ENCODE peak calls at places on chromosome 19, in ten cellular contexts. S, W, L, G, J, O, Y, I, N and M are unnamed samples.

GRCh38 chr19:40539070-40539469 is 37.6 kb upstream of the SHKBP1 start:
- DNase-seq in S (no peak), W (no peak), L (no peak), G (no peak), J (no peak), O (no peak), Y (no peak), I (no peak), N (no peak), M (no peak)

GRCh38 chr19:30116530-30116929 is 174.5 kb downstream of the URI1 start:
- DNase-seq in S (no peak), W (no peak), L (no peak), G (no peak), J (no peak), O (no peak), Y (no peak), I (no peak), N (no peak), M (no peak)

GRCh38 chr19:15195381-15195964 is 5.3 kb downstream of the NOTCH3 start:
- DNase-seq in S (peak), W (peak), L (peak), G (peak), J (peak), O (peak), Y (no peak), I (no peak), N (peak), M (no peak)

GRCh38 chr19:52507266-52507665 is 20.2 kb upstream of the ZNF808 start:
- DNase-seq in S (no peak), W (no peak), L (no peak), G (no peak), J (no peak), O (no peak), Y (no peak), I (no peak), N (no peak), M (no peak)

GRCh38 chr19:11453468-11454341 is 18.3 kb downstream of the PRKCSH start:
- DNase-seq in S (no peak), W (no peak), L (no peak), G (no peak), J (no peak), O (no peak), Y (no peak), I (no peak), N (no peak), M (peak)

GRCh38 chr19:44608391-44608821 is 5.0 kb upstream of the IGSF23 start:
- DNase-seq in S (no peak), W (no peak), L (peak), G (no peak), J (peak), O (peak), Y (no peak), I (no peak), N (peak), M (no peak)

GRCh38 chr19:18895038-18895827 is 725 bp downstream of the CERS1 start:
- DNase-seq in S (peak), W (peak), L (peak), G (peak), J (no peak), O (peak), Y (no peak), I (no peak), N (peak), M (peak)

GRCh38 chr19:17679526-17680234 is 8.5 kb downstream of the UNC13A start:
- DNase-seq in S (no peak), W (no peak), L (no peak), G (peak), J (no peak), O (no peak), Y (no peak), I (no peak), N (no peak), M (no peak)

GRCh38 chr19:33683881-33684549 is 62.3 kb downstream of the CHST8 start:
- DNase-seq in S (peak), W (no peak), L (peak), G (no peak), J (peak), O (peak), Y (no peak), I (no peak), N (peak), M (no peak)

GRCh38 chr19:35346193-35347052 is 1.3 kb upstream of the FFAR1 start:
- DNase-seq in S (no peak), W (peak), L (no peak), G (no peak), J (no peak), O (no peak), Y (peak), I (no peak), N (no peak), M (peak)

GRCh38 chr19:45056831-45057230 is 18.0 kb downstream of the CLASRP start:
- DNase-seq in S (no peak), W (no peak), L (no peak), G (no peak), J (no peak), O (no peak), Y (no peak), I (no peak), N (no peak), M (no peak)

GRCh38 chr19:15702590-15702930 is 25.3 kb upstream of the OR10H2 start:
- DNase-seq in S (no peak), W (peak), L (peak), G (no peak), J (no peak), O (peak), Y (peak), I (no peak), N (peak), M (no peak)

GRCh38 chr19:2476451-2477140 is 669 bp downstream of the GADD45B start:
- DNase-seq in S (peak), W (peak), L (peak), G (peak), J (peak), O (peak), Y (no peak), I (no peak), N (peak), M (peak)

GRCh38 chr19:18417250-18418033 is 1.8 kb upstream of the SSBP4 start:
- DNase-seq in S (peak), W (peak), L (peak), G (peak), J (peak), O (peak), Y (no peak), I (no peak), N (peak), M (peak)

GRCh38 chr19:28831464-28831863 is 381.5 kb downstream of the UQCRFS1 start:
- DNase-seq in S (no peak), W (no peak), L (no peak), G (no peak), J (no peak), O (no peak), Y (no peak), I (no peak), N (no peak), M (no peak)

GRCh38 chr19:45767410-45767880 is 1.6 kb downstream of the SIX5 start:
- DNase-seq in S (peak), W (peak), L (peak), G (peak), J (peak), O (peak), Y (peak), I (peak), N (peak), M (peak)

GRCh38 chr19:38769635-38770211 is 3.6 kb downstream of the LGALS7 start:
- DNase-seq in S (peak), W (peak), L (peak), G (no peak), J (peak), O (no peak), Y (peak), I (peak), N (peak), M (peak)

GRCh38 chr19:33795370-33796163 is 1.1 kb upstream of the KCTD15 start:
- DNase-seq in S (peak), W (peak), L (peak), G (peak), J (peak), O (peak), Y (peak), I (peak), N (peak), M (peak)

GRCh38 chr19:4368128-4368820 is 24.9 kb downstream of the MPND start:
- DNase-seq in S (no peak), W (no peak), L (peak), G (no peak), J (peak), O (no peak), Y (no peak), I (no peak), N (no peak), M (no peak)

GRCh38 chr19:29400917-29401711 is 124.7 kb upstream of the VSTM2B start:
- DNase-seq in S (no peak), W (no peak), L (no peak), G (no peak), J (no peak), O (no peak), Y (no peak), I (no peak), N (no peak), M (peak)

GRCh38 chr19:33052352-33052972 is 12.2 kb downstream of the RHPN2 start:
- DNase-seq in S (no peak), W (peak), L (peak), G (no peak), J (peak), O (peak), Y (no peak), I (no peak), N (peak), M (no peak)

GRCh38 chr19:53034948-53035675 is 9.4 kb upstream of the ERVV-2 start:
- DNase-seq in S (no peak), W (no peak), L (no peak), G (no peak), J (no peak), O (no peak), Y (no peak), I (no peak), N (no peak), M (no peak)

GRCh38 chr19:9039728-9040127 is 29.5 kb upstream of the MUC16 start:
- DNase-seq in S (no peak), W (no peak), L (no peak), G (no peak), J (no peak), O (peak), Y (no peak), I (no peak), N (no peak), M (no peak)

GRCh38 chr19:43620061-43621001 is 902 bp upstream of the ZNF428 start:
- DNase-seq in S (peak), W (no peak), L (no peak), G (no peak), J (no peak), O (no peak), Y (no peak), I (no peak), N (no peak), M (no peak)

GRCh38 chr19:41811036-41811435 is 14.6 kb downstream of the CEACAM3 start:
- DNase-seq in S (no peak), W (no peak), L (no peak), G (no peak), J (no peak), O (no peak), Y (no peak), I (no peak), N (no peak), M (no peak)

GRCh38 chr19:43704002-43704705 is 11.7 kb upstream of the IRGC start:
- DNase-seq in S (no peak), W (peak), L (no peak), G (no peak), J (no peak), O (peak), Y (no peak), I (no peak), N (no peak), M (no peak)

GRCh38 chr19:29893606-29894284 is 48.3 kb upstream of the URI1 start:
- DNase-seq in S (no peak), W (no peak), L (no peak), G (no peak), J (no peak), O (no peak), Y (no peak), I (no peak), N (no peak), M (no peak)

GRCh38 chr19:42626181-42626580 is 31.5 kb upstream of the CEACAM8 start:
- DNase-seq in S (no peak), W (no peak), L (no peak), G (no peak), J (no peak), O (no peak), Y (no peak), I (no peak), N (no peak), M (no peak)

GRCh38 chr19:16385821-16386220 is 61.2 kb downstream of the KLF2 start:
- DNase-seq in S (no peak), W (no peak), L (no peak), G (no peak), J (no peak), O (no peak), Y (no peak), I (no peak), N (no peak), M (no peak)

GRCh38 chr19:45643927-45644771 is 5.0 kb upstream of the EML2 start:
- DNase-seq in S (no peak), W (no peak), L (no peak), G (no peak), J (no peak), O (no peak), Y (no peak), I (no peak), N (no peak), M (no peak)

GRCh38 chr19:55494172-55494761 is 6.0 kb downstream of the SSC5D start:
- DNase-seq in S (no peak), W (no peak), L (peak), G (no peak), J (peak), O (no peak), Y (peak), I (peak), N (peak), M (peak)

GRCh38 chr19:17020823-17021222 is 5.8 kb downstream of the CPAMD8 start:
- DNase-seq in S (no peak), W (no peak), L (peak), G (no peak), J (no peak), O (peak), Y (no peak), I (no peak), N (no peak), M (no peak)

GRCh38 chr19:19366691-19367396 is 38.6 kb upstream of the GATAD2A start:
- DNase-seq in S (peak), W (peak), L (peak), G (peak), J (peak), O (peak), Y (no peak), I (no peak), N (peak), M (peak)

GRCh38 chr19:57443121-57443696 is 8.1 kb downstream of the ZNF749 start:
- DNase-seq in S (no peak), W (no peak), L (no peak), G (no peak), J (no peak), O (no peak), Y (no peak), I (no peak), N (no peak), M (no peak)

DNA sequence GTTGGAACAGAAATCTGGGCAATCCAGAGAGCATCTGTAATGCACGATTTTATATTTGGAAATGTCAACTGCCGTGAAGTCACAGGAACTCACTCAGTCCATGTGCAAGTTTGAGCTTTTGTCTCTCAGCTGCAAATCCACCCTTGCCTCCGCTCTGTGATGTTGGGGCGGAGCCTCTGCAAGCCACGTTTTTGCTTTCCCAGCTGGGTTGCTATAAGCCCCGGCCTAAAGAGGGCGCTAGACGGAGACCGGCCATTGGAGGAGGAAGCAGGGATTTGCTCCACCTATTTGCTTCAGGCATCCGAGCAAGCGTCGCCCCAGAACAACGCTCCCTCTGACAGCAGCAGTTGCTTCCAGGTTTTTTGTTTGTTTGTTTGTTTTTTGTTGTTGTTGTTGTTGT is 56.2 kb downstream of the TRPM4 start:
- DNase-seq in S (no peak), W (no peak), L (no peak), G (no peak), J (no peak), O (peak), Y (no peak), I (no peak), N (no peak), M (no peak)
- TF ChIP-seq CTCF in S (no peak), W (no peak), L (peak), G (peak), J (no peak), O (peak), Y (no peak), I (no peak), N (peak), M (no peak)

DNA sequence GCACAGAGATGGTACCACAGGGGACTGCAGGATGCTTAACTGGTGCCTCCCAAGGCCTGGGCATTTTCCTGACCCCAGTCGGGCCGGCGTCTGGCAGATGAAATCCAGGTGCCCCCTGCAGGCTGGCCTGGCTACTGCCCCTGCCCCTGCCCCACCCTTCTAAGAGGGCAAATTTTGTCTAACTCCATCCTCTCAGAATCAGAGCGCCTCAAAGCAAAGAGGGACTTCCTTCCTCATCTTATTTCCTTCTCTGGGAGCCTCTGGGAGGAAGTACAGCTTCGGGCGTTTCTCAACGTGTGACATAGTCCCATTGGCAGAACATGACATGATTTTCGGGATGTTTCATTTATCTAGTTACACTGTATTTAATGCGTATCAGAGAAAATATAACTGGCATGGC is 2.7 kb downstream of the PRKACA start:
- DNase-seq in S (peak), W (peak), L (peak), G (peak), J (no peak), O (peak), Y (no peak), I (no peak), N (no peak), M (peak)
- TF ChIP-seq CTCF in S (peak), W (peak), L (peak), G (peak), J (peak), O (peak), Y (no peak), I (peak), N (peak), M (peak)

DNA sequence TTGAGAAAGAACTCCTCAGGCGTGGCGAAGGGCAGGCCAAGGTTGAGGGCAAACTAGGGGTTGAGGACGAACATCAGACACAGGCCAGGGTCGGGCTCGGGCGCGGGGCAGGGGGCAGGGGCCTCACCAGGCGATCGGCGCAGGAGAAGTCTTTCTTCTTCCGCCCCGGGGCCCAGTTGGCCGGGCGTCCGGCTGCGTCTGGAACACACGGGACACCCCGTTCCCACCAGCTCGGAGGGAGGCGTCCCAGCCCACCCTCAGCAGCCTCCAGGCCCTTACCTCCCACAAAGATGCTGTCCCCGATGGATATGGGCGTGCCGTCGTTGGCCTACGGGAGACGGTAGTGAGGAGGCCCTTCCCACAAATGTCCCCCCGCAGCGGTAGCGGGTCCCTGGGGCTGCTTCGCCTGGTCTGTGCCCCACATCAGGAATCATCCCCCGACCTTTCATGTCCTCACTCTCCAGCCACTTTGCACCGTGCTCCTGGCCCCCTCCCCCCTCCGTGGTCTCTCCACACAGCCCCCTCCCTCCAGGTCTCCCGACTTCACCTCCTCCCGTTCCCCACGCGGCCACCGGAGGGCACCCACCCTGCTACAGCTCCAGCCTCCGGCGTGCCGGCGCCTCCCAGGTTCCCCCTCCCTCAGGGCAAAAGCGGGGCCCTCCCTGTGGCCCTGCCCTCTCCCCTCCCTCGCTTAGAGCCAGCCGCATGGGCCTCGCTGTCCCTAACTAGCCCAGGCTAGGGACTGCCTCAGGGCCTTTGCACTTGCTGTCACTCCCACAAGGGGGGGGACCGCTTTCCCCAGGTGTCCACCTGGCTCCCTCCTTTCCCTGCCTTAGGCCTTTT is 4.7 kb downstream of the PNKP start:
- DNase-seq in S (peak), W (no peak), L (no peak), G (peak), J (no peak), O (no peak), Y (no peak), I (no peak), N (no peak), M (no peak)
- TF ChIP-seq CTCF in S (no peak), W (no peak), L (peak), G (peak), J (peak), O (peak), Y (no peak), I (peak), N (peak), M (peak)

GRCh38 chr19:32039446-32039845 is 306.0 kb upstream of the ZNF507 start:
- DNase-seq in S (no peak), W (no peak), L (no peak), G (no peak), J (no peak), O (no peak), Y (no peak), I (no peak), N (no peak), M (no peak)

GRCh38 chr19:32040246-32040645 is 305.2 kb upstream of the ZNF507 start:
- DNase-seq in S (no peak), W (no peak), L (no peak), G (no peak), J (no peak), O (no peak), Y (no peak), I (no peak), N (no peak), M (no peak)

GRCh38 chr19:32037998-32038732 is 307.2 kb upstream of the ZNF507 start:
- DNase-seq in S (no peak), W (no peak), L (no peak), G (no peak), J (no peak), O (no peak), Y (no peak), I (no peak), N (no peak), M (no peak)

DNA sequence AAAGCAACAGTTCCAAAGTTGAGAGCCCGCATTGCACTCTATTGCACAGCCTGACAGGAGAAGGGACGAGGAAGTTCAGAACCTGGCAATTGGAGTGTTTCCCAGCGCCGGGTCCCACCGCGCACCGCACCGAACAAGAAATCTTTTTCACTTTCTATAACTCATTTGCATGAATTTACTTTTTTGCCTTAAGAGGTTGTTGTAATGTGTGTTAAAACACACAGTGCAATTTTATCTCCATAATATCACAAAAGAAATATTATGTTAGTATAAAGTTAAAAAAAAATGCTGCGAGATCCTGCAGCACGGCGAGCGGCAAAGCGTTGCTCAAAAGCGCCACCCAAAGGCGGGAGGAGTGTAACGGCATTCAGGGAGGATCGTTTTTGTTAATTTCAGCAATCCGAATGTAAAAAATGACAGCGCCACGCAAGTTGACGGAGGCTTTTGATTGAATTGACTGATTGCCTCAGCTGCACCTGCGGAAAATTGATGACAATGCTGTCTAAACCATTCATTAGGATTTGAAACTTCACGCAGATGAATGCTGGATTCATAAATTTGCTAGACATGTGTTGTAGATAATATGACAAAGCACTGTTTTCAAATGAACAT is 303.6 kb upstream of the ZNF507 start:
- DNase-seq in S (peak), W (peak), L (peak), G (peak), J (peak), O (no peak), Y (no peak), I (no peak), N (peak), M (no peak)
- TF ChIP-seq CTCF in S (peak), W (peak), L (peak), G (peak), J (peak), O (peak), Y (no peak), I (peak), N (peak), M (no peak)

GRCh38 chr19:50601407-50602088 is 33.3 kb upstream of the LRRC4B start:
- DNase-seq in S (no peak), W (no peak), L (no peak), G (no peak), J (no peak), O (no peak), Y (no peak), I (no peak), N (no peak), M (no peak)
- TF ChIP-seq CTCF in S (no peak), W (no peak), L (no peak), G (no peak), J (no peak), O (no peak), Y (no peak), I (no peak), N (no peak), M (no peak)